ENCODE peak calls at places on chromosomes 2 and 18, in seven cellular contexts. H, V, T, L, D, A and Z are unnamed samples.

GRCh38 chr18:58192519-58192918 is 148.5 kb downstream of the NEDD4L start:
- DNase-seq in H (no peak), V (no peak), T (no peak), L (no peak), D (no peak), A (no peak), Z (no peak)

GRCh38 chr18:5500158-5500939 is 43.4 kb downstream of the EPB41L3 start:
- DNase-seq in H (no peak), V (no peak), T (no peak), L (no peak), D (no peak), A (no peak), Z (no peak)

GRCh38 chr2:10047616-10048500 is 4.5 kb downstream of the KLF11 start:
- DNase-seq in H (no peak), V (no peak), T (no peak), L (no peak), D (no peak), A (no peak), Z (no peak)

GRCh38 chr18:12236934-12237832 is 17.0 kb upstream of the CIDEA start:
- DNase-seq in H (peak; percentile 71), V (peak; percentile 55), T (peak; percentile 53), L (peak; percentile 7), D (peak; percentile 45), A (no peak), Z (peak; percentile 36)

GRCh38 chr2:104406273-104406726 is 447.6 kb upstream of the POU3F3 start:
- DNase-seq in H (no peak), V (no peak), T (no peak), L (peak; percentile 41), D (no peak), A (no peak), Z (no peak)

GRCh38 chr2:225010804-225011203 is 31.5 kb downstream of the DOCK10 start:
- DNase-seq in H (no peak), V (peak; percentile 83), T (peak; percentile 72), L (no peak), D (no peak), A (peak; percentile 47), Z (no peak)

GRCh38 chr2:189836644-189837043 is 52.4 kb downstream of the PMS1 start:
- DNase-seq in H (no peak), V (peak; percentile 51), T (peak; percentile 96), L (no peak), D (no peak), A (peak; percentile 78), Z (no peak)

GRCh38 chr18:10519999-10520935 is 5.6 kb upstream of the NAPG start:
- DNase-seq in H (peak; percentile 26), V (peak; percentile 87), T (peak; percentile 96), L (no peak), D (peak; percentile 28), A (peak; percentile 78), Z (peak; percentile 39)

GRCh38 chr2:182611009-182611408 is 105.0 kb upstream of the DNAJC10 start:
- DNase-seq in H (no peak), V (no peak), T (no peak), L (no peak), D (no peak), A (no peak), Z (no peak)

GRCh38 chr2:139850254-139850890 is 1070.2 kb upstream of the NXPH2 start:
- DNase-seq in H (no peak), V (no peak), T (no peak), L (no peak), D (no peak), A (no peak), Z (no peak)

GRCh38 chr2:233227579-233227978 is 23.9 kb upstream of the ATG16L1 start:
- DNase-seq in H (no peak), V (no peak), T (no peak), L (no peak), D (no peak), A (no peak), Z (no peak)